ENCODE peak calls at places on chromosomes 12 and 14, in seven cellular contexts. J is transverse colon, Y is mammary epithelial cell, M is body of pancreas, A is tibial artery, R is neural progenitor cell, H is OCI-LY7. C is an unnamed sample.
A peak's percentile ranks its signal among the peaks of the same experiment; 100 is the strongest.

GRCh38 chr12:3697311-3697870 is 55.5 kb downstream of the CRACR2A start:
- DNase-seq in J (no peak), Y (no peak), M (no peak), A (no peak), R (no peak), H (no peak), C (no peak)

GRCh38 chr12:116863275-116863767 is 17.9 kb downstream of the HRK start:
- DNase-seq in J (peak; percentile 49), Y (no peak), M (no peak), A (no peak), R (peak; percentile 55), H (peak; percentile 53), C (no peak)

GRCh38 chr14:25537846-25538455 is 488.0 kb upstream of the STXBP6 start:
- DNase-seq in J (peak; percentile 28), Y (no peak), M (peak; percentile 42), A (no peak), R (peak; percentile 66), H (peak; percentile 30), C (no peak)

GRCh38 chr12:121400332-121401139 is 618 bp downstream of the RNF34 start:
- DNase-seq in J (peak; percentile 52), Y (peak; percentile 78), M (no peak), A (peak; percentile 72), R (peak; percentile 60), H (peak; percentile 59), C (peak; percentile 68)

GRCh38 chr14:64812412-64812811 is 67.3 kb downstream of the SPTB start:
- DNase-seq in J (peak; percentile 80), Y (peak; percentile 61), M (peak; percentile 68), A (no peak), R (peak; percentile 43), H (peak; percentile 16), C (no peak)

GRCh38 chr12:125871811-125872594 is 806.8 kb downstream of the AACS start:
- DNase-seq in J (no peak), Y (no peak), M (no peak), A (no peak), R (no peak), H (no peak), C (no peak)

GRCh38 chr14:51610766-51611165 is 40.9 kb upstream of the FRMD6 start:
- DNase-seq in J (no peak), Y (no peak), M (no peak), A (no peak), R (no peak), H (no peak), C (no peak)

GRCh38 chr12:100234591-100235304 is 32.1 kb downstream of the DEPDC4 start:
- DNase-seq in J (no peak), Y (no peak), M (no peak), A (no peak), R (peak; percentile 31), H (peak; percentile 53), C (peak; percentile 24)

GRCh38 chr14:100453930-100454329 is 130.8 kb downstream of the SLC25A47 start:
- DNase-seq in J (no peak), Y (no peak), M (no peak), A (no peak), R (no peak), H (no peak), C (no peak)

GRCh38 chr12:27161458-27162228 is 79.3 kb upstream of the C12orf71 start:
- DNase-seq in J (no peak), Y (no peak), M (no peak), A (no peak), R (no peak), H (no peak), C (no peak)

GRCh38 chr14:105493921-105494605 is 3.0 kb downstream of the TEDC1 start:
- DNase-seq in J (no peak), Y (no peak), M (no peak), A (peak; percentile 71), R (no peak), H (no peak), C (no peak)

GRCh38 chr14:29216316-29216715 is 449.7 kb downstream of the FOXG1 start:
- DNase-seq in J (no peak), Y (no peak), M (no peak), A (no peak), R (no peak), H (no peak), C (peak; percentile 18)

GRCh38 chr12:57739914-57740538 is 1.5 kb upstream of the AGAP2 start:
- DNase-seq in J (no peak), Y (no peak), M (no peak), A (no peak), R (peak; percentile 23), H (no peak), C (no peak)

GRCh38 chr12:47808574-47809380 is 10.9 kb downstream of the HDAC7 start:
- DNase-seq in J (peak; percentile 38), Y (peak; percentile 35), M (no peak), A (no peak), R (peak; percentile 20), H (peak; percentile 70), C (no peak)

GRCh38 chr12:110223777-110224378 is 57.2 kb upstream of the ATP2A2 start:
- DNase-seq in J (no peak), Y (peak; percentile 98), M (no peak), A (no peak), R (no peak), H (no peak), C (peak; percentile 99)

GRCh38 chr12:6839482-6840201 is 1.1 kb upstream of the GNB3 start:
- DNase-seq in J (peak; percentile 77), Y (no peak), M (no peak), A (no peak), R (peak; percentile 80), H (peak; percentile 97), C (no peak)

GRCh38 chr14:91059576-91060471 is 617 bp downstream of the RPS6KA5 start:
- DNase-seq in J (peak; percentile 63), Y (peak; percentile 33), M (peak; percentile 37), A (peak; percentile 68), R (peak; percentile 88), H (peak; percentile 76), C (peak; percentile 42)

GRCh38 chr12:130014485-130014807 is 110.6 kb upstream of the TMEM132D start:
- DNase-seq in J (no peak), Y (no peak), M (no peak), A (no peak), R (peak; percentile 63), H (no peak), C (no peak)

DNA sequence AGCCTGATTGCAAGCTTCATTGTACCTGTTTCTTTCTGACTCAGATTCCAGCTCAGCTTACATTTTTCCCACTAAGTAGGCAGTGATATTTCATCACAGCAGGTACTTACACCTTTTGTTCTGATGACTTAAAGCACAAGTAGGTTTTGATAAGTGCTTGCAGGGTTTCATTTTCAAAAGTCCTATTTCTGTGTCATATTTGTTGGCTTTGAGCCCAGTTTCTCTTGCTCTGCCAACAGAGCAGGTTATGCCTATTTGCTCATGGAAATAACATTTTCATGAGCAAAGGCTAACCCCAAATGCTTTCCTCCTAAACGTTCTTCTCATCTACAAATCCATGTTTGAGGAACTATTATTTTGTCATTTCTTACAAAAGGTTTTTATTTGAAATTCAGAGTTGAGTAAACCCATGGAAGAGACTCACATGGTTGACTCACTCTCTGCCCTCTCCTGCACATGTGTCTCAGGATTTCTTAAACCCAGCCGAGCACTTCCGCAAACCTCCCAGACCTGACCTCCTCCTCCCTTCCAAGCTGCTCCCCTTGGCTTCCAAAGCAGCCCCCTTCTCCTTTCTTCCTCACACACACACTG is 12.3 kb upstream of the LTA4H start:
- DNase-seq in J (peak; percentile 21), Y (peak; percentile 97), M (peak; percentile 48), A (no peak), R (no peak), H (peak; percentile 46), C (peak; percentile 96)
- H3K27ac ChIP-seq in J (peak overlapping the region; percentile 59), Y (peak overlapping the region; percentile 91), M (peak overlapping the region; percentile 70), A (no peak overlapping the region), R (no peak overlapping the region), H (peak overlapping the region; percentile 8), C (peak overlapping the region; percentile 77)

GRCh38 chr12:67415473-67415872 is 146.3 kb downstream of the CAND1 start:
- DNase-seq in J (no peak), Y (peak; percentile 32), M (no peak), A (no peak), R (peak; percentile 65), H (peak; percentile 35), C (no peak)
- TF ChIP-seq CTCF in J (peak; percentile 12), Y (peak; percentile 75), M (no peak), A (no peak), R (peak; percentile 61), H (peak; percentile 72), C (peak; percentile 70)

GRCh38 chr12:15863258-15863835 is 18.8 kb upstream of the STRAP start:
- DNase-seq in J (no peak), Y (no peak), M (no peak), A (no peak), R (peak; percentile 31), H (no peak), C (no peak)

GRCh38 chr12:15859136-15859535 is 23.1 kb upstream of the STRAP start:
- DNase-seq in J (no peak), Y (no peak), M (no peak), A (no peak), R (no peak), H (no peak), C (no peak)

GRCh38 chr12:15863984-15864383 is 18.2 kb upstream of the STRAP start:
- DNase-seq in J (no peak), Y (no peak), M (no peak), A (no peak), R (no peak), H (peak; percentile 4), C (no peak)

GRCh38 chr12:15862840-15863239 is 19.3 kb upstream of the STRAP start:
- DNase-seq in J (no peak), Y (no peak), M (no peak), A (no peak), R (no peak), H (no peak), C (no peak)

DNA sequence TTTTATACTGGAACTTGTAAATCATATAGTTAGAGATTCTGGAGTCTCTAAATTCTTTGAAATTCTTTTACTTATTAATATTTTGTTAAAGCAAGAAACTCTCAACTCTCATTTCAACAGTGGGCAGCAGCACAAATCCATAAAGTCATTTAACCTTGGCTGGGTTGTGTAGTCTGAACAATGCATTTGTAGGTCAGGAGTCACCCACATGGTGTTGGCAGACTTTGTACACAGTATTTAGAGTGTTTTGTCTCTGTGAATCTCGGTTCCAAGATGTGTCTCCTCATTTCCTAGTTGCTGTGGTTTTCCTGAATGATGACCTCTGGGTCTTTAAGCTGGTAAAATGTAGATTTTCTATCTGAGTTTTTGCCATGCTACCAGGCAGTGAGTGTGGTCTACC is 20.8 kb upstream of the STRAP start:
- DNase-seq in J (no peak), Y (no peak), M (no peak), A (no peak), R (no peak), H (no peak), C (no peak)
- H3K27ac ChIP-seq in J (no peak overlapping the region), Y (no peak overlapping the region), M (no peak overlapping the region), A (no peak overlapping the region), R (no peak overlapping the region), H (no peak overlapping the region), C (no peak overlapping the region)

GRCh38 chr12:53200107-53200457 is 7.0 kb downstream of the ITGB7 start:
- DNase-seq in J (no peak), Y (no peak), M (no peak), A (no peak), R (no peak), H (no peak), C (no peak)

GRCh38 chr12:53201170-53201541 is 5.9 kb downstream of the ITGB7 start:
- DNase-seq in J (no peak), Y (no peak), M (no peak), A (no peak), R (no peak), H (no peak), C (no peak)

GRCh38 chr12:53199700-53200099 is 7.4 kb downstream of the ITGB7 start:
- DNase-seq in J (no peak), Y (no peak), M (no peak), A (no peak), R (no peak), H (no peak), C (no peak)

GRCh38 chr12:53200458-53201169 is 6.4 kb downstream of the ITGB7 start:
- DNase-seq in J (no peak), Y (no peak), M (no peak), A (no peak), R (no peak), H (peak; percentile 81), C (no peak)

GRCh38 chr12:53201639-53202038 is 5.4 kb downstream of the ITGB7 start:
- DNase-seq in J (no peak), Y (no peak), M (no peak), A (no peak), R (no peak), H (peak; percentile 51), C (no peak)
- TF ChIP-seq CTCF in J (no peak), Y (no peak), M (no peak), A (no peak), R (no peak), H (no peak), C (no peak)

C was measured in foreskin keratinocyte.